ENCODE peak calls at places on chromosomes 11 and 22, in nine cellular contexts. F is endothelial cell of umbilical vein, W is lower leg skin, X is IMR-90, Z is A549, P is stomach, G is ovary, T is Peyer's patch, C is H54. B is an unnamed sample.

GRCh38 chr22:37229012-37229804 is 14.9 kb downstream of the RAC2 start:
- DNase-seq in F (peak), W (no peak), X (peak), Z (peak), P (no peak), G (no peak), T (no peak), C (peak), B (no peak)

GRCh38 chr22:49815641-49816071 is 12.0 kb downstream of the BRD1 start:
- DNase-seq in F (no peak), W (no peak), X (peak), Z (no peak), P (peak), G (no peak), T (no peak), C (peak), B (no peak)

GRCh38 chr11:7418061-7418460 is 67.2 kb upstream of the OLFML1 start:
- DNase-seq in F (no peak), W (no peak), X (no peak), Z (no peak), P (no peak), G (no peak), T (no peak), C (no peak), B (no peak)

GRCh38 chr11:71253794-71254193 is 1.4 kb upstream of the SHANK2 start:
- DNase-seq in F (no peak), W (no peak), X (no peak), Z (no peak), P (no peak), G (no peak), T (no peak), C (no peak), B (no peak)

GRCh38 chr11:9753031-9753430 is 89.2 kb downstream of the SWAP70 start:
- DNase-seq in F (no peak), W (no peak), X (peak), Z (no peak), P (no peak), G (no peak), T (no peak), C (peak), B (no peak)

GRCh38 chr22:29330753-29331152 is 15.3 kb upstream of the RASL10A start:
- DNase-seq in F (peak), W (no peak), X (peak), Z (no peak), P (no peak), G (peak), T (no peak), C (peak), B (no peak)

GRCh38 chr11:106917973-106918372 is 100.3 kb downstream of the GUCY1A2 start:
- DNase-seq in F (no peak), W (no peak), X (peak), Z (no peak), P (no peak), G (no peak), T (no peak), C (peak), B (no peak)

GRCh38 chr11:93648168-93648567 is 13.3 kb upstream of the CEP295 start:
- DNase-seq in F (peak), W (no peak), X (peak), Z (no peak), P (no peak), G (no peak), T (no peak), C (no peak), B (no peak)

GRCh38 chr11:96388891-96389603 is 665 bp downstream of the CCDC82 start:
- DNase-seq in F (peak), W (no peak), X (no peak), Z (peak), P (no peak), G (no peak), T (no peak), C (peak), B (no peak)

GRCh38 chr11:111454561-111455192 is 57.5 kb downstream of the BTG4 start:
- DNase-seq in F (peak), W (no peak), X (peak), Z (peak), P (no peak), G (no peak), T (no peak), C (peak), B (no peak)

GRCh38 chr11:94558468-94558867 is 8.7 kb upstream of the PIWIL4 start:
- DNase-seq in F (no peak), W (no peak), X (no peak), Z (no peak), P (no peak), G (no peak), T (no peak), C (no peak), B (no peak)

GRCh38 chr11:11411401-11411985 is 58.4 kb upstream of the CSNK2A3 start:
- DNase-seq in F (no peak), W (no peak), X (no peak), Z (no peak), P (no peak), G (no peak), T (no peak), C (no peak), B (no peak)

GRCh38 chr11:126039485-126040271 is 23.0 kb downstream of the CDON start:
- DNase-seq in F (no peak), W (no peak), X (peak), Z (no peak), P (no peak), G (no peak), T (no peak), C (no peak), B (no peak)

GRCh38 chr11:102026217-102026616 is 21.0 kb upstream of the CFAP300 start:
- DNase-seq in F (no peak), W (no peak), X (no peak), Z (no peak), P (no peak), G (no peak), T (peak), C (no peak), B (no peak)

GRCh38 chr11:39385911-39386310 is 2073.5 kb downstream of the LRRC4C start:
- DNase-seq in F (no peak), W (no peak), X (no peak), Z (no peak), P (no peak), G (no peak), T (no peak), C (no peak), B (no peak)

GRCh38 chr11:120215634-120216033 is 4.8 kb downstream of the OAF start:
- DNase-seq in F (peak), W (no peak), X (peak), Z (no peak), P (peak), G (peak), T (no peak), C (peak), B (no peak)

GRCh38 chr11:87219266-87219665 is 181.5 kb downstream of the TMEM135 start:
- DNase-seq in F (no peak), W (no peak), X (no peak), Z (no peak), P (no peak), G (no peak), T (no peak), C (no peak), B (no peak)

GRCh38 chr11:117816846-117817212 is 7.7 kb downstream of the FXYD2 start:
- DNase-seq in F (no peak), W (no peak), X (no peak), Z (no peak), P (no peak), G (peak), T (peak), C (no peak), B (no peak)

GRCh38 chr11:29634248-29634647 is 382.6 kb downstream of the KCNA4 start:
- DNase-seq in F (peak), W (no peak), X (no peak), Z (no peak), P (no peak), G (no peak), T (no peak), C (no peak), B (no peak)

GRCh38 chr11:29507381-29507780 is 509.4 kb downstream of the KCNA4 start:
- DNase-seq in F (no peak), W (no peak), X (no peak), Z (no peak), P (no peak), G (no peak), T (no peak), C (no peak), B (no peak)

GRCh38 chr11:57294225-57295131 is 30.3 kb downstream of the TNKS1BP1 start:
- DNase-seq in F (peak), W (no peak), X (peak), Z (no peak), P (peak), G (no peak), T (no peak), C (no peak), B (no peak)

GRCh38 chr11:88535916-88536547 is 198.5 kb upstream of the CTSC start:
- DNase-seq in F (peak), W (no peak), X (peak), Z (peak), P (no peak), G (no peak), T (no peak), C (no peak), B (no peak)

GRCh38 chr11:60482361-60482760 is 10.2 kb upstream of the MS4A12 start:
- DNase-seq in F (no peak), W (no peak), X (no peak), Z (no peak), P (no peak), G (no peak), T (peak), C (no peak), B (no peak)
- TF ChIP-seq POLR2A in F (no peak), W (no peak), X (no peak), Z (no peak), P (no peak), G (no peak), T (no peak), C (no peak), B (no peak)

DNA sequence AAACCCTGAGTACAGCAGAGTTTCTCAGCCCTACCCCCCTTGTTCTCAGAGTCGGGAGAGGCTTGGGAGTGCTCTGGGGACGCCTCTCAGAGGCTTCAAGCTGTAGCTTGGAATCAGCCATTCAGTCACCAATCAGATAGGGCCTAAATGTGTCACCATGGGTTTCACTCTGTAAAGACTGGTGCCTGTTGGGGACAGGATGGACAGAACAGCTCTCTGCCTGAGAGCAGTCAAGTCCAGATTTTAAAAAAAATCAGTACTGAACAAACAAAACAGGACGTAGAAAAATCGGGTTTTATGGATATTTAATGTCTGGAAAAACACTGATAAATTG is 1.3 kb downstream of the FADD start:
- DNase-seq in F (no peak), W (no peak), X (no peak), Z (no peak), P (no peak), G (no peak), T (no peak), C (no peak), B (no peak)
- TF ChIP-seq POLR2A in F (no peak), W (no peak), X (no peak), Z (no peak), P (no peak), G (no peak), T (no peak), C (no peak), B (no peak)

GRCh38 chr11:45148276-45148675 is 1.8 kb downstream of the PRDM11 start:
- DNase-seq in F (no peak), W (peak), X (no peak), Z (no peak), P (no peak), G (no peak), T (no peak), C (no peak), B (no peak)

GRCh38 chr11:45147871-45148270 is 1.4 kb downstream of the PRDM11 start:
- DNase-seq in F (no peak), W (peak), X (no peak), Z (no peak), P (peak), G (no peak), T (no peak), C (no peak), B (no peak)

GRCh38 chr11:45145421-45146071 is 893 bp upstream of the PRDM11 start:
- DNase-seq in F (peak), W (no peak), X (peak), Z (no peak), P (peak), G (peak), T (peak), C (no peak), B (peak)

GRCh38 chr11:45146072-45147016 is at the start of gene PRDM11:
- DNase-seq in F (peak), W (no peak), X (peak), Z (peak), P (peak), G (peak), T (no peak), C (peak), B (peak)

GRCh38 chr11:45147017-45147728 is 734 bp downstream of the PRDM11 start:
- DNase-seq in F (peak), W (peak), X (peak), Z (peak), P (peak), G (peak), T (peak), C (peak), B (peak)
- TF ChIP-seq POLR2A in F (no peak), W (no peak), X (peak), Z (peak), P (no peak), G (peak), T (peak), C (peak), B (peak)

GRCh38 chr11:76233936-76234703 is 27.8 kb upstream of the WNT11 start:
- DNase-seq in F (peak), W (peak), X (no peak), Z (no peak), P (no peak), G (peak), T (peak), C (no peak), B (peak)
- TF ChIP-seq POLR2A in F (peak), W (no peak), X (no peak), Z (no peak), P (no peak), G (peak), T (no peak), C (no peak), B (no peak)

B was measured in suprapubic skin.